ENCODE peak calls at places on chromosome 1, in four cellular contexts. One of them, this sample, is unnamed. For H3K4me1, the result is how much of the 10 kb centered on the place peaks cover.

GRCh38 chr1:188557052-188557451 is 1728.3 kb downstream of the PLA2G4A start:
- DNase-seq in HepG2: no peak
- DNase-seq in GM12878: no peak
- DNase-seq in H1: no peak
- DNase-seq in this sample: no peak

GRCh38 chr1:15180189-15180588 is 26.6 kb downstream of the TMEM51 start:
- DNase-seq in HepG2: no peak
- DNase-seq in GM12878: no peak
- DNase-seq in H1: no peak
- DNase-seq in this sample: no peak

GRCh38 chr1:115303364-115303763 is 34.7 kb downstream of the NGF start:
- DNase-seq in HepG2: no peak
- DNase-seq in GM12878: no peak
- DNase-seq in H1: no peak
- DNase-seq in this sample: no peak

GRCh38 chr1:192978195-192978710 is 80.9 kb downstream of the UCHL5 start:
- DNase-seq in HepG2: no peak
- DNase-seq in GM12878: no peak
- DNase-seq in H1: no peak
- DNase-seq in this sample: no peak

GRCh38 chr1:245074232-245074747 is 80.5 kb upstream of the KIF26B start:
- DNase-seq in HepG2: no peak
- DNase-seq in GM12878: no peak
- DNase-seq in H1: no peak
- DNase-seq in this sample: no peak

GRCh38 chr1:231799363-231799986 is 172.9 kb downstream of the DISC1 start:
- DNase-seq in HepG2: no peak
- DNase-seq in GM12878: no peak
- DNase-seq in H1: no peak
- DNase-seq in this sample: no peak

GRCh38 chr1:41242645-41243171 is 602 bp upstream of the SCMH1 start:
- DNase-seq in HepG2: no peak
- DNase-seq in GM12878: no peak
- DNase-seq in H1: no peak
- DNase-seq in this sample: no peak

GRCh38 chr1:209589440-209589839 is 5.9 kb downstream of the CAMK1G start:
- DNase-seq in HepG2: no peak
- DNase-seq in GM12878: no peak
- DNase-seq in H1: no peak
- DNase-seq in this sample: no peak

GRCh38 chr1:67724928-67725560 is 40.0 kb downstream of the GADD45A start:
- DNase-seq in HepG2: peak
- DNase-seq in GM12878: no peak
- DNase-seq in H1: no peak
- DNase-seq in this sample: no peak

GRCh38 chr1:960371-961131 is at the start of gene KLHL17:
- DNase-seq in HepG2: peak
- DNase-seq in GM12878: no peak
- DNase-seq in H1: peak
- DNase-seq in this sample: no peak

GRCh38 chr1:242002072-242002471 is 3.2 kb upstream of the MAP1LC3C start:
- DNase-seq in HepG2: no peak
- DNase-seq in GM12878: no peak
- DNase-seq in H1: no peak
- DNase-seq in this sample: no peak

GRCh38 chr1:21875621-21876063 is 61.5 kb downstream of the HSPG2 start:
- DNase-seq in HepG2: no peak
- DNase-seq in GM12878: no peak
- DNase-seq in H1: no peak
- DNase-seq in this sample: no peak

GRCh38 chr1:20720631-20721051 is 2.8 kb upstream of the KIF17 start:
- DNase-seq in HepG2: no peak
- DNase-seq in GM12878: no peak
- DNase-seq in H1: no peak
- DNase-seq in this sample: no peak

GRCh38 chr1:31625561-31626272 is 8.2 kb downstream of the HCRTR1 start:
- DNase-seq in HepG2: no peak
- DNase-seq in GM12878: no peak
- DNase-seq in H1: no peak
- DNase-seq in this sample: no peak

GRCh38 chr1:245797592-245798366 is 643.0 kb downstream of the KIF26B start:
- DNase-seq in HepG2: peak
- DNase-seq in GM12878: no peak
- DNase-seq in H1: peak
- DNase-seq in this sample: peak

GRCh38 chr1:244113532-244114320 is 62.6 kb downstream of the ZBTB18 start:
- DNase-seq in HepG2: no peak
- DNase-seq in GM12878: no peak
- DNase-seq in H1: no peak
- DNase-seq in this sample: no peak

GRCh38 chr1:109089242-109090015 is 1.1 kb upstream of the TMEM167B start:
- DNase-seq in HepG2: peak
- DNase-seq in GM12878: no peak
- DNase-seq in H1: peak
- DNase-seq in this sample: no peak

GRCh38 chr1:21267191-21268077 is 22.8 kb downstream of the ECE1 start:
- DNase-seq in HepG2: no peak
- DNase-seq in GM12878: no peak
- DNase-seq in H1: no peak
- DNase-seq in this sample: no peak

GRCh38 chr1:58338081-58338480 is 208.4 kb downstream of the OMA1 start:
- DNase-seq in HepG2: no peak
- DNase-seq in GM12878: no peak
- DNase-seq in H1: no peak
- DNase-seq in this sample: no peak

GRCh38 chr1:158055854-158056253 is 62.4 kb downstream of the KIRREL1 start:
- DNase-seq in HepG2: no peak
- DNase-seq in GM12878: no peak
- DNase-seq in H1: no peak
- DNase-seq in this sample: no peak

GRCh38 chr1:6317101-6317760 is 56.3 kb upstream of the GPR153 start:
- DNase-seq in HepG2: no peak
- DNase-seq in GM12878: no peak
- DNase-seq in H1: no peak
- DNase-seq in this sample: no peak

GRCh38 chr1:10152709-10153284 is 57.6 kb upstream of the KIF1B start:
- DNase-seq in HepG2: no peak
- DNase-seq in GM12878: no peak
- DNase-seq in H1: peak
- DNase-seq in this sample: peak

GRCh38 chr1:116531917-116532316 is 38.9 kb downstream of the CD58 start:
- DNase-seq in HepG2: no peak
- DNase-seq in GM12878: no peak
- DNase-seq in H1: no peak
- DNase-seq in this sample: no peak

GRCh38 chr1:30708361-30708728 is 15.0 kb downstream of the MATN1 start:
- DNase-seq in HepG2: no peak
- DNase-seq in GM12878: no peak
- DNase-seq in H1: no peak
- DNase-seq in this sample: no peak

GRCh38 chr1:240122639-240123604 is 31.2 kb downstream of the FMN2 start:
- DNase-seq in HepG2: peak
- DNase-seq in GM12878: no peak
- DNase-seq in H1: no peak
- DNase-seq in this sample: no peak

GRCh38 chr1:192810253-192810880 is 1.5 kb downstream of the RGS2 start:
- DNase-seq in HepG2: no peak
- DNase-seq in GM12878: no peak
- DNase-seq in H1: no peak
- DNase-seq in this sample: no peak

GRCh38 chr1:37410080-37410479 is 64.3 kb upstream of the ZC3H12A start:
- DNase-seq in HepG2: no peak
- DNase-seq in GM12878: no peak
- DNase-seq in H1: no peak
- DNase-seq in this sample: no peak

GRCh38 chr1:166300767-166301166 is 134.0 kb upstream of the FAM78B start:
- DNase-seq in HepG2: no peak
- DNase-seq in GM12878: no peak
- DNase-seq in H1: no peak
- DNase-seq in this sample: no peak

GRCh38 chr1:78102916-78103315 is 57.1 kb downstream of the GIPC2 start:
- DNase-seq in HepG2: no peak
- DNase-seq in GM12878: no peak
- DNase-seq in H1: no peak
- DNase-seq in this sample: no peak

GRCh38 chr1:234756066-234756783 is 146.2 kb upstream of the IRF2BP2 start:
- DNase-seq in HepG2: no peak
- DNase-seq in GM12878: no peak
- DNase-seq in H1: no peak
- DNase-seq in this sample: no peak

GRCh38 chr1:94061513-94062443 is 59.2 kb downstream of the ABCA4 start:
- DNase-seq in HepG2: peak
- DNase-seq in GM12878: no peak
- DNase-seq in H1: peak
- DNase-seq in this sample: no peak

GRCh38 chr1:94058766-94059165 is 62.2 kb downstream of the ABCA4 start:
- DNase-seq in HepG2: no peak
- DNase-seq in GM12878: no peak
- DNase-seq in H1: no peak
- DNase-seq in this sample: no peak

GRCh38 chr1:94060720-94061119 is 60.2 kb downstream of the ABCA4 start:
- DNase-seq in HepG2: no peak
- DNase-seq in GM12878: no peak
- DNase-seq in H1: no peak
- DNase-seq in this sample: no peak

GRCh38 chr1:94067196-94067595 is 53.8 kb downstream of the ABCA4 start:
- DNase-seq in HepG2: no peak
- DNase-seq in GM12878: no peak
- DNase-seq in H1: no peak
- DNase-seq in this sample: no peak

GRCh38 chr1:94063379-94063778 is 57.6 kb downstream of the ABCA4 start:
- DNase-seq in HepG2: peak
- DNase-seq in GM12878: no peak
- DNase-seq in H1: no peak
- DNase-seq in this sample: no peak
- TF ChIP-seq ZNF274 in HepG2: no peak
- TF ChIP-seq ZNF274 in GM12878: no peak
- TF ChIP-seq ZNF274 in H1: no peak
- TF ChIP-seq ZNF274 in this sample: no peak

DNA sequence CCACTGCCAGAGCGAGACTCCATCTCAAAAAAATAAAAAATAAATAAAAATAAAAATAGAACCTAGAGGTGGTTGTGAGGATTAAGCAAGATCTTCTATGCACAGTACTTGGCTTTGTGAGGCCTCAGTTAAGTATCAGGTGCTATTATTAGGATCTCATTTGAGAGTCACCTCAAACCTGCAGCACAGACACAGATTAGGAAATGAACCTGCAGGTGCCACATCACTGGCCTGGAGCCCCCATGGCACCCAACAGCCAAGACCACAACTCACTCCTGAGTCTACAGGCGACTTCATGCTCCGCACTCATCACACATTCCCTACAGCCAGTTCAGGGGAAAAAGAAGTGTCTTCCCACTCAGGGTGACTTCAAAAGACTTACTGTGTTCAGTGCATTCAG is 176.8 kb downstream of the SLC45A1 start:
- DNase-seq in HepG2: no peak
- DNase-seq in GM12878: no peak
- DNase-seq in H1: no peak
- DNase-seq in this sample: no peak
- TF ChIP-seq SUZ12 in HepG2: no peak
- TF ChIP-seq SUZ12 in GM12878: no peak
- TF ChIP-seq SUZ12 in H1: no peak
- TF ChIP-seq SUZ12 in this sample: no peak

GRCh38 chr1:18858070-18858688 is 1.3 kb downstream of the TAS1R2 start:
- DNase-seq in HepG2: no peak
- DNase-seq in GM12878: no peak
- DNase-seq in H1: no peak
- DNase-seq in this sample: no peak

GRCh38 chr1:18861082-18861481 is 1.6 kb upstream of the TAS1R2 start:
- DNase-seq in HepG2: no peak
- DNase-seq in GM12878: no peak
- DNase-seq in H1: no peak
- DNase-seq in this sample: no peak

GRCh38 chr1:18865176-18865575 is 5.7 kb upstream of the TAS1R2 start:
- DNase-seq in HepG2: no peak
- DNase-seq in GM12878: no peak
- DNase-seq in H1: no peak
- DNase-seq in this sample: no peak

GRCh38 chr1:18859560-18859959 is at the start of gene TAS1R2:
- DNase-seq in HepG2: no peak
- DNase-seq in GM12878: no peak
- DNase-seq in H1: no peak
- DNase-seq in this sample: no peak

GRCh38 chr1:18861590-18861989 is 2.1 kb upstream of the TAS1R2 start:
- DNase-seq in HepG2: no peak
- DNase-seq in GM12878: no peak
- DNase-seq in H1: no peak
- DNase-seq in this sample: no peak
- H3K4me1 ChIP-seq in HepG2: under half
- H3K4me1 ChIP-seq in GM12878: under half
- H3K4me1 ChIP-seq in H1: under half
- H3K4me1 ChIP-seq in this sample: under half

GRCh38 chr1:62765981-62766380 is 18.0 kb upstream of the ATG4C start:
- DNase-seq in HepG2: no peak
- DNase-seq in GM12878: no peak
- DNase-seq in H1: no peak
- DNase-seq in this sample: no peak
- TF ChIP-seq ZNF274 in HepG2: no peak
- TF ChIP-seq ZNF274 in GM12878: no peak
- TF ChIP-seq ZNF274 in H1: no peak
- TF ChIP-seq ZNF274 in this sample: no peak

This sample was measured in NT2/D1.